ENCODE peak calls at places on chromosomes 6 and 20, in six cellular contexts. N is GM13976, H is T-helper 9 cell, M is PC-9, Y is NCI-H774, Z is MV-4-11. W is an unnamed sample.

GRCh38 chr20:5353624-5354496 is 37.1 kb upstream of the PROKR2 start:
- DNase-seq in N (no peak), H (no peak), M (no peak), Z (peak), Y (no peak), W (no peak)

GRCh38 chr6:90297124-90297865 is 652 bp upstream of the BACH2 start:
- DNase-seq in H (peak), N (no peak), Y (no peak), Z (no peak), M (no peak), W (no peak)

GRCh38 chr20:61875996-61876395 is 189.7 kb downstream of the TAF4 start:
- DNase-seq in Z (no peak), N (no peak), Y (no peak), H (no peak), M (no peak), W (no peak)

GRCh38 chr6:31626952-31627351 is 6.4 kb downstream of the PRRC2A start:
- DNase-seq in N (no peak), Z (no peak), Y (no peak), H (no peak), M (no peak), W (no peak)

GRCh38 chr6:147207851-147208754 is 3.9 kb downstream of the STXBP5 start:
- DNase-seq in H (no peak), Z (no peak), Y (no peak), M (no peak), N (no peak), W (peak)

GRCh38 chr20:43389839-43390626 is 67.7 kb upstream of the SRSF6 start:
- DNase-seq in Y (no peak), Z (no peak), N (peak), H (no peak), M (no peak), W (no peak)

GRCh38 chr20:47263502-47264084 is 92.9 kb downstream of the ZMYND8 start:
- DNase-seq in M (no peak), N (no peak), H (no peak), Z (no peak), Y (no peak), W (no peak)

GRCh38 chr6:160015778-160016684 is 47.1 kb downstream of the IGF2R start:
- DNase-seq in Y (no peak), M (no peak), Z (peak), N (no peak), H (peak), W (no peak)

GRCh38 chr20:45406260-45407066 is 1.6 kb upstream of the DBNDD2 start:
- DNase-seq in Y (peak), M (peak), H (peak), N (peak), Z (no peak), W (peak)

GRCh38 chr6:158057213-158057987 is 75.7 kb downstream of the SYNJ2 start:
- DNase-seq in Y (no peak), H (no peak), M (no peak), N (peak), Z (peak), W (no peak)

GRCh38 chr20:18092890-18093289 is 35.2 kb upstream of the OVOL2 start:
- DNase-seq in Z (no peak), Y (no peak), H (no peak), M (no peak), N (peak), W (no peak)

GRCh38 chr6:121694389-121695185 is 259.1 kb downstream of the GJA1 start:
- DNase-seq in H (no peak), N (no peak), M (no peak), Y (no peak), Z (no peak), W (no peak)

GRCh38 chr6:24743265-24743943 is 24.4 kb upstream of the C6orf62 start:
- DNase-seq in N (peak), Z (peak), M (peak), H (no peak), Y (no peak), W (peak)

GRCh38 chr20:21577551-21577950 is 63.7 kb upstream of the NKX2-2 start:
- DNase-seq in Y (no peak), H (no peak), Z (no peak), M (no peak), N (no peak), W (no peak)

GRCh38 chr6:3812596-3812995 is 36.6 kb upstream of the FAM50B start:
- DNase-seq in Y (no peak), M (no peak), N (no peak), H (no peak), Z (no peak), W (no peak)

GRCh38 chr6:26240981-26241770 is 123.8 kb upstream of the BTN3A2 start:
- DNase-seq in M (no peak), Z (peak), H (peak), N (no peak), Y (no peak), W (no peak)

GRCh38 chr6:44076016-44076365 is 51.3 kb downstream of the MRPL14 start:
- DNase-seq in Y (no peak), M (no peak), Z (no peak), H (no peak), N (no peak), W (no peak)

GRCh38 chr6:21402368-21402767 is 191.2 kb upstream of the SOX4 start:
- DNase-seq in Y (no peak), M (no peak), Z (peak), H (no peak), N (peak), W (no peak)

GRCh38 chr6:101454106-101454676 is 60.7 kb downstream of the GRIK2 start:
- DNase-seq in Y (no peak), M (no peak), H (no peak), N (no peak), Z (no peak), W (no peak)

GRCh38 chr20:31864521-31865400 is 5.6 kb downstream of the DUSP15 start:
- DNase-seq in Z (no peak), H (no peak), M (no peak), Y (no peak), N (no peak), W (no peak)

GRCh38 chr6:3281669-3282460 is 23.1 kb downstream of the PSMG4 start:
- DNase-seq in Z (no peak), Y (no peak), M (peak), N (no peak), H (no peak), W (peak)

GRCh38 chr20:56373942-56374341 is 15.2 kb downstream of the FAM210B start:
- DNase-seq in M (no peak), H (no peak), N (no peak), Y (no peak), Z (peak), W (peak)

GRCh38 chr20:38554986-38555385 is 26.0 kb upstream of the ADIG start:
- DNase-seq in M (no peak), Z (no peak), Y (no peak), N (no peak), H (no peak), W (no peak)